ENCODE peak calls at places on chromosomes 6 and 20, in four cellular contexts. One of them, this sample, is unnamed. For H3K4me1, the result is how much of the 10 kb centered on the place peaks cover.

GRCh38 chr6:8785223-8785622 is 349.9 kb upstream of the SLC35B3 start:
- DNase-seq in HepG2: no peak
- DNase-seq in H1: no peak
- DNase-seq in GM12878: no peak
- DNase-seq in this sample: no peak

GRCh38 chr20:15310361-15310760 is 972.9 kb upstream of the FLRT3 start:
- DNase-seq in HepG2: no peak
- DNase-seq in H1: no peak
- DNase-seq in GM12878: no peak
- DNase-seq in this sample: no peak

GRCh38 chr6:14858808-14859207 is 387.1 kb upstream of the JARID2 start:
- DNase-seq in HepG2: no peak
- DNase-seq in H1: no peak
- DNase-seq in GM12878: no peak
- DNase-seq in this sample: no peak

GRCh38 chr6:36839819-36840379 is 655 bp upstream of the CPNE5 start:
- DNase-seq in HepG2: no peak
- DNase-seq in H1: no peak
- DNase-seq in GM12878: no peak
- DNase-seq in this sample: no peak

GRCh38 chr6:149332602-149333311 is 15.2 kb downstream of the TAB2 start:
- DNase-seq in HepG2: peak
- DNase-seq in H1: no peak
- DNase-seq in GM12878: no peak
- DNase-seq in this sample: no peak

GRCh38 chr20:43583133-43583864 is 7.4 kb upstream of the IFT52 start:
- DNase-seq in HepG2: no peak
- DNase-seq in H1: no peak
- DNase-seq in GM12878: no peak
- DNase-seq in this sample: no peak

GRCh38 chr6:2651966-2652365 is 98.8 kb downstream of the MYLK4 start:
- DNase-seq in HepG2: no peak
- DNase-seq in H1: no peak
- DNase-seq in GM12878: no peak
- DNase-seq in this sample: no peak

GRCh38 chr20:348972-349841 is 2.3 kb downstream of the NRSN2 start:
- DNase-seq in HepG2: no peak
- DNase-seq in H1: no peak
- DNase-seq in GM12878: no peak
- DNase-seq in this sample: no peak

GRCh38 chr6:56204134-56204533 is 43.2 kb downstream of the COL21A1 start:
- DNase-seq in HepG2: no peak
- DNase-seq in H1: no peak
- DNase-seq in GM12878: no peak
- DNase-seq in this sample: peak

GRCh38 chr6:169885131-169885530 is 133.7 kb downstream of the ERMARD start:
- DNase-seq in HepG2: no peak
- DNase-seq in H1: no peak
- DNase-seq in GM12878: no peak
- DNase-seq in this sample: no peak

GRCh38 chr6:68307301-68307700 is 327.8 kb upstream of the ADGRB3 start:
- DNase-seq in HepG2: no peak
- DNase-seq in H1: no peak
- DNase-seq in GM12878: no peak
- DNase-seq in this sample: no peak

GRCh38 chr20:41776450-41776849 is 158.3 kb upstream of the CHD6 start:
- DNase-seq in HepG2: no peak
- DNase-seq in H1: no peak
- DNase-seq in GM12878: no peak
- DNase-seq in this sample: no peak

GRCh38 chr20:56779452-56780143 is 150.5 kb downstream of the TFAP2C start:
- DNase-seq in HepG2: no peak
- DNase-seq in H1: no peak
- DNase-seq in GM12878: no peak
- DNase-seq in this sample: no peak

GRCh38 chr6:88702956-88703556 is 260.4 kb downstream of the RNGTT start:
- DNase-seq in HepG2: no peak
- DNase-seq in H1: no peak
- DNase-seq in GM12878: no peak
- DNase-seq in this sample: no peak

GRCh38 chr20:47133809-47134456 is 222.6 kb downstream of the ZMYND8 start:
- DNase-seq in HepG2: no peak
- DNase-seq in H1: no peak
- DNase-seq in GM12878: no peak
- DNase-seq in this sample: no peak

GRCh38 chr6:90397929-90398674 is 101.5 kb upstream of the BACH2 start:
- DNase-seq in HepG2: no peak
- DNase-seq in H1: no peak
- DNase-seq in GM12878: no peak
- DNase-seq in this sample: no peak

GRCh38 chr6:139820191-139820590 is 445.7 kb upstream of the CITED2 start:
- DNase-seq in HepG2: no peak
- DNase-seq in H1: no peak
- DNase-seq in GM12878: no peak
- DNase-seq in this sample: no peak

GRCh38 chr20:42472198-42472597 is 717.5 kb downstream of the PTPRT start:
- DNase-seq in HepG2: no peak
- DNase-seq in H1: no peak
- DNase-seq in GM12878: no peak
- DNase-seq in this sample: no peak

GRCh38 chr6:42100029-42100901 is 42.2 kb downstream of the C6orf132 start:
- DNase-seq in HepG2: peak
- DNase-seq in H1: no peak
- DNase-seq in GM12878: no peak
- DNase-seq in this sample: no peak

GRCh38 chr20:14963262-14963663 is 625.9 kb upstream of the FLRT3 start:
- DNase-seq in HepG2: peak
- DNase-seq in H1: no peak
- DNase-seq in GM12878: no peak
- DNase-seq in this sample: no peak

GRCh38 chr20:37358366-37359150 is 12.6 kb downstream of the SRC start:
- DNase-seq in HepG2: no peak
- DNase-seq in H1: no peak
- DNase-seq in GM12878: no peak
- DNase-seq in this sample: no peak

GRCh38 chr20:37357481-37358365 is 11.8 kb downstream of the SRC start:
- DNase-seq in HepG2: no peak
- DNase-seq in H1: no peak
- DNase-seq in GM12878: no peak
- DNase-seq in this sample: no peak

GRCh38 chr20:37355252-37356180 is 9.6 kb downstream of the SRC start:
- DNase-seq in HepG2: no peak
- DNase-seq in H1: no peak
- DNase-seq in GM12878: no peak
- DNase-seq in this sample: no peak

GRCh38 chr20:37356387-37356786 is 10.4 kb downstream of the SRC start:
- DNase-seq in HepG2: no peak
- DNase-seq in H1: no peak
- DNase-seq in GM12878: no peak
- DNase-seq in this sample: no peak

GRCh38 chr20:37356961-37357371 is 11.0 kb downstream of the SRC start:
- DNase-seq in HepG2: no peak
- DNase-seq in H1: no peak
- DNase-seq in GM12878: no peak
- DNase-seq in this sample: no peak
- H3K4me1 ChIP-seq in HepG2: under half
- H3K4me1 ChIP-seq in H1: under half
- H3K4me1 ChIP-seq in GM12878: under half
- H3K4me1 ChIP-seq in this sample: under half

DNA sequence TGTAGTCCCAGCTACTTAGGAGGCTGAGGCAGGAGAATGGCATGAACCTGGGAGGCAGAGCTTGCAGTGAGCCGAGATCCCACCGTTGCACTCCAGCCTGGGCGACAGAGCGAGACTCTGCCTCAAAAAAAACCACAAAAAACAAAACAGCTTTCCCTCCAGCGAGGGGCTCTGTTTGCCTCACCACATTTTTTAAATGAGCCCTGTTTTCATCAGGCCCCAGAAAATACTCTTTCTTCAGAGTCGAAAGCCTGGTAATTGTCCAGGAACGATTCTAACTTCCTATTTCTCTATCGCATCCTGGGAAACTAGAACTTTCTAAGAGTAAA is 12.2 kb downstream of the MTG2 start:
- DNase-seq in HepG2: no peak
- DNase-seq in H1: no peak
- DNase-seq in GM12878: no peak
- DNase-seq in this sample: no peak
- TF ChIP-seq SUZ12 in HepG2: no peak
- TF ChIP-seq SUZ12 in H1: no peak
- TF ChIP-seq SUZ12 in GM12878: no peak
- TF ChIP-seq SUZ12 in this sample: no peak

GRCh38 chr6:11374036-11375010 is 141.9 kb upstream of the NEDD9 start:
- DNase-seq in HepG2: peak
- DNase-seq in H1: no peak
- DNase-seq in GM12878: peak
- DNase-seq in this sample: no peak
- TF ChIP-seq YY1 in HepG2: no peak
- TF ChIP-seq YY1 in H1: no peak
- TF ChIP-seq YY1 in GM12878: peak
- TF ChIP-seq YY1 in this sample: no peak

DNA sequence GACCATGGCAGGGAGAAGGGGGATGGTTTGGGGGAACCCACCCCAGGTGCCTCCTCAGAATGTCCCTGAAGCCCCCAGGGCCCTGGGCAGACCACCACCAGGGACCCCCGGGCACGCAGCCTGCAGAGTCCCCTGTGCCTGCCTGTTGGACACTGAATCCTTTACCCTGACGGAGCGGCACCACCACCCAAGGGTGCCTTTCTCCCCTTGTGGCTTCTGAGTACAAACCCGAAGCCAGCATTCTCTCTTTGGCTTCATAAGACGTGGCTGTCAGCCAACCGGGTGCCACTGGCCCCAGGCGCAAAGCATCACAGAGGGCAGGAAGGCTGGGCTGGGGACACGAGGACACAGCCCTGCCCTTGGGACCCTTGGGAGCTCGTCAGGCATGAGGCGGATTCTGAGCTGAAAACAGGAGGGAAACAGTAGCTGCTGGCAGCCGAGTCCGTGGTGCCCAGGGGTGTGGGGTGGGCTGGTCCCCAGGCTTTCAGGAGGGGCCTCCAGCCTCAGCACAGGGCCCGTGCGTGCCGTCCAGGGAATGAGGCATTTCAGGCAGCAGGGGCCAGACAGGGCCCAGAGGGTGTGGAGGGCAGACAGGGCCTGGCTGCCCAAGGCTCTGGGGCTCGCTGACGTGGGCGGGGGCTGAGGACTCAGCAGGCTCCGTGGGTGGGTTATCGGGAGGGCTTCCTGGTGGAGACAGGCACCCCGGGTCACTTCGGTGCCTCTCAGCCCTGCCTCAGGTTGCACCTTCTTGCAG is 3.5 kb downstream of the COL9A3 start:
- DNase-seq in HepG2: no peak
- DNase-seq in H1: no peak
- DNase-seq in GM12878: no peak
- DNase-seq in this sample: no peak
- H3K4me1 ChIP-seq in HepG2: half or more
- H3K4me1 ChIP-seq in H1: under half
- H3K4me1 ChIP-seq in GM12878: under half
- H3K4me1 ChIP-seq in this sample: half or more

DNA sequence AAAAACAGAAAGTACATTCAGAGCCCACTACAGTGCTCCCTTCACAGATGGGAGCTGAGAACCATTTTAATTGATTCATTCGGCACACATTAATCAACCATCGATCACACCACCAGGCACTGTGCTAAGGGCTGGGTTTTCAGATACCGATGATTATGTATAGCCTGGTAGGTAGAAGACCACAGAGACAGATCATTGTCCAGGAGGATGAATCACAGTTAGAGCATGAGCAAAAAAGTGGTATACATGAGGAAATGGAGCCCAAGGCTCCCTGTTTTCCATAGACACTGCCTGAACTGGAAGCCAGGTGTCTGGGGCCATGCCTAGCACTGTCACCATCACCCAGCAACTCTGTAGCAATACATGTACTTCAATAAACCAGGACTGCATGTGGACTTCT is 9.0 kb upstream of the PRDM1 start:
- DNase-seq in HepG2: no peak
- DNase-seq in H1: no peak
- DNase-seq in GM12878: no peak
- DNase-seq in this sample: no peak
- TF ChIP-seq SUZ12 in HepG2: no peak
- TF ChIP-seq SUZ12 in H1: no peak
- TF ChIP-seq SUZ12 in GM12878: no peak
- TF ChIP-seq SUZ12 in this sample: no peak

GRCh38 chr6:111468329-111469012 is 14.5 kb downstream of the REV3L start:
- DNase-seq in HepG2: no peak
- DNase-seq in H1: no peak
- DNase-seq in GM12878: no peak
- DNase-seq in this sample: no peak
- TF ChIP-seq YY1 in HepG2: no peak
- TF ChIP-seq YY1 in H1: no peak
- TF ChIP-seq YY1 in GM12878: no peak
- TF ChIP-seq YY1 in this sample: no peak